ENCODE peak calls at places on chromosomes 4 and X, in nine cellular contexts. One of them, this sample, is unnamed.

GRCh38 chr4:107862658-107863057 is 37.9 kb downstream of the SGMS2 start:
- DNase-seq in AG09309: no peak
- DNase-seq in glutamatergic neuron: no peak
- DNase-seq in CD8-positive, alpha-beta T cell: no peak
- DNase-seq in endothelial cell: no peak
- DNase-seq in fibroblast of the aortic adventitia: peak; percentile 32
- DNase-seq in Calu3: peak; percentile 69
- DNase-seq in spleen: no peak
- DNase-seq in mammary epithelial cell: peak; percentile 97
- DNase-seq in this sample: no peak

GRCh38 chr4:149280886-149281285 is 534.8 kb downstream of the IQCM start:
- DNase-seq in Calu3: no peak
- DNase-seq in endothelial cell: no peak
- DNase-seq in AG09309: no peak
- DNase-seq in glutamatergic neuron: no peak
- DNase-seq in CD8-positive, alpha-beta T cell: no peak
- DNase-seq in fibroblast of the aortic adventitia: no peak
- DNase-seq in mammary epithelial cell: no peak
- DNase-seq in spleen: no peak
- DNase-seq in this sample: no peak

GRCh38 chrX:153981771-153982533 is 9.4 kb downstream of the TMEM187 start:
- DNase-seq in AG09309: no peak
- DNase-seq in CD8-positive, alpha-beta T cell: peak; percentile 61
- DNase-seq in endothelial cell: no peak
- DNase-seq in fibroblast of the aortic adventitia: no peak
- DNase-seq in mammary epithelial cell: no peak
- DNase-seq in Calu3: no peak
- DNase-seq in spleen: peak; percentile 89
- DNase-seq in glutamatergic neuron: no peak
- DNase-seq in this sample: no peak

GRCh38 chr4:123930971-123931370 is 534.4 kb downstream of the SPRY1 start:
- DNase-seq in glutamatergic neuron: no peak
- DNase-seq in AG09309: no peak
- DNase-seq in CD8-positive, alpha-beta T cell: no peak
- DNase-seq in endothelial cell: no peak
- DNase-seq in spleen: no peak
- DNase-seq in mammary epithelial cell: no peak
- DNase-seq in fibroblast of the aortic adventitia: peak; percentile 31
- DNase-seq in Calu3: no peak
- DNase-seq in this sample: no peak

GRCh38 chrX:20231598-20231997 is 35.1 kb downstream of the RPS6KA3 start:
- DNase-seq in glutamatergic neuron: no peak
- DNase-seq in Calu3: no peak
- DNase-seq in fibroblast of the aortic adventitia: no peak
- DNase-seq in mammary epithelial cell: peak; percentile 49
- DNase-seq in spleen: no peak
- DNase-seq in CD8-positive, alpha-beta T cell: no peak
- DNase-seq in endothelial cell: no peak
- DNase-seq in AG09309: no peak
- DNase-seq in this sample: no peak

GRCh38 chr4:169175035-169175434 is 95.7 kb downstream of the SH3RF1 start:
- DNase-seq in glutamatergic neuron: no peak
- DNase-seq in AG09309: no peak
- DNase-seq in fibroblast of the aortic adventitia: no peak
- DNase-seq in mammary epithelial cell: no peak
- DNase-seq in endothelial cell: no peak
- DNase-seq in Calu3: no peak
- DNase-seq in CD8-positive, alpha-beta T cell: no peak
- DNase-seq in spleen: no peak
- DNase-seq in this sample: no peak

GRCh38 chr4:7852568-7853185 is 87.0 kb downstream of the AFAP1 start:
- DNase-seq in mammary epithelial cell: peak; percentile 96
- DNase-seq in spleen: no peak
- DNase-seq in endothelial cell: no peak
- DNase-seq in glutamatergic neuron: no peak
- DNase-seq in AG09309: no peak
- DNase-seq in fibroblast of the aortic adventitia: no peak
- DNase-seq in Calu3: peak; percentile 65
- DNase-seq in CD8-positive, alpha-beta T cell: no peak
- DNase-seq in this sample: no peak

GRCh38 chr4:164405774-164406173 is 348.2 kb upstream of the SMIM31 start:
- DNase-seq in AG09309: no peak
- DNase-seq in CD8-positive, alpha-beta T cell: no peak
- DNase-seq in endothelial cell: no peak
- DNase-seq in mammary epithelial cell: no peak
- DNase-seq in fibroblast of the aortic adventitia: no peak
- DNase-seq in spleen: no peak
- DNase-seq in Calu3: no peak
- DNase-seq in glutamatergic neuron: no peak
- DNase-seq in this sample: no peak

GRCh38 chrX:33194876-33195433 is 16.4 kb downstream of the DMD start:
- DNase-seq in Calu3: no peak
- DNase-seq in CD8-positive, alpha-beta T cell: no peak
- DNase-seq in mammary epithelial cell: no peak
- DNase-seq in endothelial cell: no peak
- DNase-seq in glutamatergic neuron: no peak
- DNase-seq in spleen: no peak
- DNase-seq in AG09309: no peak
- DNase-seq in fibroblast of the aortic adventitia: peak; percentile 46
- DNase-seq in this sample: no peak

GRCh38 chr4:155954118-155954503 is 445 bp upstream of the CTSO start:
- DNase-seq in spleen: peak; percentile 72
- DNase-seq in AG09309: no peak
- DNase-seq in fibroblast of the aortic adventitia: no peak
- DNase-seq in glutamatergic neuron: no peak
- DNase-seq in mammary epithelial cell: no peak
- DNase-seq in Calu3: no peak
- DNase-seq in endothelial cell: no peak
- DNase-seq in CD8-positive, alpha-beta T cell: no peak
- DNase-seq in this sample: no peak

GRCh38 chrX:71400710-71401109 is 34.6 kb downstream of the TAF1 start:
- DNase-seq in Calu3: no peak
- DNase-seq in glutamatergic neuron: no peak
- DNase-seq in endothelial cell: no peak
- DNase-seq in AG09309: no peak
- DNase-seq in spleen: no peak
- DNase-seq in fibroblast of the aortic adventitia: no peak
- DNase-seq in CD8-positive, alpha-beta T cell: no peak
- DNase-seq in mammary epithelial cell: no peak
- DNase-seq in this sample: no peak

GRCh38 chrX:120200851-120201250 is 42.4 kb downstream of the RHOXF2 start:
- DNase-seq in spleen: no peak
- DNase-seq in CD8-positive, alpha-beta T cell: no peak
- DNase-seq in Calu3: no peak
- DNase-seq in fibroblast of the aortic adventitia: no peak
- DNase-seq in glutamatergic neuron: no peak
- DNase-seq in mammary epithelial cell: no peak
- DNase-seq in endothelial cell: no peak
- DNase-seq in AG09309: no peak
- DNase-seq in this sample: no peak

GRCh38 chr4:4182835-4183568 is 43.7 kb downstream of the OTOP1 start:
- DNase-seq in CD8-positive, alpha-beta T cell: peak; percentile 13
- DNase-seq in spleen: no peak
- DNase-seq in endothelial cell: peak; percentile 62
- DNase-seq in AG09309: no peak
- DNase-seq in mammary epithelial cell: no peak
- DNase-seq in Calu3: peak; percentile 40
- DNase-seq in fibroblast of the aortic adventitia: peak; percentile 4
- DNase-seq in glutamatergic neuron: peak; percentile 55
- DNase-seq in this sample: no peak

GRCh38 chr4:61527886-61528285 is 327.8 kb downstream of the ADGRL3 start:
- DNase-seq in CD8-positive, alpha-beta T cell: no peak
- DNase-seq in mammary epithelial cell: no peak
- DNase-seq in Calu3: no peak
- DNase-seq in spleen: no peak
- DNase-seq in fibroblast of the aortic adventitia: no peak
- DNase-seq in glutamatergic neuron: no peak
- DNase-seq in endothelial cell: no peak
- DNase-seq in AG09309: no peak
- DNase-seq in this sample: no peak

DNA sequence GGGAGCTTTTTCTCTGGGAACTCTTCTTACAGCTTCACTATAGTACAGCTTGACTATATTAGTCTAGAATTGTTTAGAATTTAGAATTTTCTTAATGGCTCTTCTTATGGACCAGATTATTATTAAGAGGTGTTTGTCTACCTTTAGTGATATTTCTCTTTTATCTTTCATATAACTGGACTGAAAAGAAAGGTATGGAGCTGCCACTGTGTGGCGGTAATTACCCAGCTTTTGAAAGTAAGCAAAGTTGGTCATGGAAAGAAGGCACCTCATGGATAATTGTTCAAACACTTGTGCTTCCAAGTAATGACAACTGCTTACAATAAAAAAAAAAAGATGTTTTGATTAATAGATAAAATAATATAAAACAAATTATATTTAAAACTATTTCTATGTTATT is 1112.5 kb downstream of the TECRL start:
- DNase-seq in Calu3: no peak
- DNase-seq in endothelial cell: no peak
- DNase-seq in fibroblast of the aortic adventitia: no peak
- DNase-seq in AG09309: no peak
- DNase-seq in spleen: no peak
- DNase-seq in CD8-positive, alpha-beta T cell: no peak
- DNase-seq in mammary epithelial cell: no peak
- DNase-seq in glutamatergic neuron: no peak
- DNase-seq in this sample: no peak
- TF ChIP-seq CTCF in Calu3: no peak
- TF ChIP-seq CTCF in endothelial cell: no peak
- TF ChIP-seq CTCF in fibroblast of the aortic adventitia: no peak
- TF ChIP-seq CTCF in AG09309: no peak
- TF ChIP-seq CTCF in spleen: no peak
- TF ChIP-seq CTCF in CD8-positive, alpha-beta T cell: no peak
- TF ChIP-seq CTCF in mammary epithelial cell: no peak
- TF ChIP-seq CTCF in glutamatergic neuron: peak; percentile 39
- TF ChIP-seq CTCF in this sample: no peak

DNA sequence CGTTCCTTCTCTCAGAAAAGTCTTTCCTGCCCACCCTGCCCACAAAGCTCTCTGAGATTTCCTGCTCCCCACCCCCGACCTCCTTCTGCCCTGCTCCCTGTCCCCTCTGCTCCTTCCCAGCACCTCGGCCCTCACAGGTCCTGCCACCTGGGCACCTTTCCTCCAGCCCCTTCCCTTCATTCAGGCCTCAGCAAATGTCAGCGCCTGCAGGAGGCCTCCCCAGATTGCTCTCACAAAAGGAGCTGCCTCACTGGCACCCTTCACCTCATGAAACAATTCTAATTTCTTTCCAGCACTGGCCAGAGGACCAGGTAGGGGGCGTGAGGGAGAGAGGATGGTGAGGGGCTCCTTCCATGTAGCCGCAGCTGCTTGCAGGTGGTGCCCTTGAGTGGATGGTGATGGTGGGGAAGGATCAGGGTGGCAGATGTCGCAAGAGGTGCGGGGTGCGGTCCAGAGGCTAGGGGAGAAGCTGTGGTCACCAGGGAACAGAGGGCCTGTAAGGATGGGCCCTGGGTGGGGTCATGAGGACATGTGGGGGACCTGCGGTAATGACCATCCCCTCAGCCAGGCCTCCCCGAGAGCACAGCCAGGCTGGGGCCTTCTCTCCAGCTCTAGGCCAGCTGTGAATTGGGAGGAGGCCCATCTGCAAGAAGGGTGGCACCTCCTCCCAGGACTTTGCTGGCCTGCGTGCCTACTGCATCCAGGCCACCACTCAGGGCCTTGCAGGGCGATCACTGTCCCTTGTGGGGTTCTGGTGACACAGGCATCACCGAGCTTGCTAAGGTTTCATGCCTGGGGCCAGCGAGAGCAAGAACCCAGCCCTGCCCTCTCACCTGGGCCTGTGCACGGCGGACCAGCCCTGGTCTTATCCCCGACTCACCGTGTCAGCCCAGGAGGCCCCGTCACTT is 33.9 kb upstream of the MXD4 start:
- DNase-seq in spleen: peak; percentile 71
- DNase-seq in endothelial cell: no peak
- DNase-seq in Calu3: no peak
- DNase-seq in glutamatergic neuron: no peak
- DNase-seq in CD8-positive, alpha-beta T cell: no peak
- DNase-seq in fibroblast of the aortic adventitia: no peak
- DNase-seq in AG09309: no peak
- DNase-seq in mammary epithelial cell: no peak
- DNase-seq in this sample: no peak
- TF ChIP-seq CTCF in spleen: no peak
- TF ChIP-seq CTCF in endothelial cell: no peak
- TF ChIP-seq CTCF in Calu3: no peak
- TF ChIP-seq CTCF in glutamatergic neuron: no peak
- TF ChIP-seq CTCF in CD8-positive, alpha-beta T cell: no peak
- TF ChIP-seq CTCF in fibroblast of the aortic adventitia: no peak
- TF ChIP-seq CTCF in AG09309: no peak
- TF ChIP-seq CTCF in mammary epithelial cell: no peak
- TF ChIP-seq CTCF in this sample: no peak

DNA sequence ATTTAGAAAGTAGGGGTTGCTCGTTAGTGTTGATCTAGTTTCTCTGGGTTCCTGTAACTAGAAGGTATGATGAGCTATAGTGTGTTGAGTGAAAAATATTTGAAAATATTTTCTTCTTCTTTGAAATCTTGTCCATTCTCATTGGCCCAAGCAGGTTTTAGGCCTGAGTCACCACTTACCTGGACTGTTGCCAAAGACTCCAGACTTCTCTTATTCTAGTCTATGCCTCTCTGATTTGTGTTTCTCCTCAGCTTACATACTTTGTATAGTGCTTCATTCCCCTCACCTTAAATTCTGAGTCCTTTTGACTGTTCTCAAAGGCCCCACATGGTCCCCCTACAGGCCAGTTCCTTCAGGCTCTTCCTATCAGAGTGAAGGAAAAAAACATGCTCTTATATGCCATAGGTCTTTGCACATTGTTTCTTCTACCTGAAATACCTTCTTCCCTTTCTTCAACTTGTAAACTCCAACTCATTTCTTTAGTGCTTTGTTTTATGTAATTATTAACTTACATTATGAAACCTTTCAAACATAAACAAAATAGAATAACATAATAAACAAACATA is 258.2 kb downstream of the PPP1R2C start:
- DNase-seq in spleen: no peak
- DNase-seq in fibroblast of the aortic adventitia: peak; percentile 67
- DNase-seq in mammary epithelial cell: peak; percentile 51
- DNase-seq in endothelial cell: no peak
- DNase-seq in CD8-positive, alpha-beta T cell: no peak
- DNase-seq in Calu3: peak; percentile 34
- DNase-seq in glutamatergic neuron: no peak
- DNase-seq in AG09309: peak; percentile 17
- DNase-seq in this sample: no peak
- TF ChIP-seq CTCF in spleen: no peak
- TF ChIP-seq CTCF in fibroblast of the aortic adventitia: peak; percentile 15
- TF ChIP-seq CTCF in mammary epithelial cell: peak; percentile 6
- TF ChIP-seq CTCF in endothelial cell: no peak
- TF ChIP-seq CTCF in CD8-positive, alpha-beta T cell: no peak
- TF ChIP-seq CTCF in Calu3: no peak
- TF ChIP-seq CTCF in glutamatergic neuron: no peak
- TF ChIP-seq CTCF in AG09309: no peak
- TF ChIP-seq CTCF in this sample: no peak

DNA sequence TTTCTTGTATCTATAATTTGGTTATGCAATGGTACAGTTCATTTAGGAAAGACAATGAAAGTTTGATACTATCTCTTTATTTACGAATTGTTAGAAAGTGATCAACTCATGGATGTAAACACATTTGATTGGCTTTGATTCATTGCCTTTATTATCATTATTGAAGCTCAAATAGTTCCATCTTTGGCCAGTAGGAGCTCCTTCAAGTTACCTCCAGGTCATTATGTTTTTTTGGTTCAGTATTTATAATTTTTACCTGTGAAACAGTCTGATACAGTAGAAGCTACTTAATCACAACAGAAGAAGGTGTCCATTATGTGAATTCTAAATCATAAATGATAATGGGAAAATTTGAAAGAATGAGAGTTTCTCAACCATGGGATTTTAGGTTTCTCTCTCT is 12.4 kb downstream of the NPY5R start:
- DNase-seq in glutamatergic neuron: no peak
- DNase-seq in CD8-positive, alpha-beta T cell: no peak
- DNase-seq in mammary epithelial cell: no peak
- DNase-seq in AG09309: no peak
- DNase-seq in endothelial cell: no peak
- DNase-seq in fibroblast of the aortic adventitia: no peak
- DNase-seq in spleen: no peak
- DNase-seq in Calu3: no peak
- DNase-seq in this sample: no peak
- TF ChIP-seq CTCF in glutamatergic neuron: peak; percentile 26
- TF ChIP-seq CTCF in CD8-positive, alpha-beta T cell: no peak
- TF ChIP-seq CTCF in mammary epithelial cell: peak; percentile 12
- TF ChIP-seq CTCF in AG09309: no peak
- TF ChIP-seq CTCF in endothelial cell: peak; percentile 42
- TF ChIP-seq CTCF in fibroblast of the aortic adventitia: no peak
- TF ChIP-seq CTCF in spleen: no peak
- TF ChIP-seq CTCF in Calu3: no peak
- TF ChIP-seq CTCF in this sample: no peak